ENCODE peak calls at places on chromosomes 4 and X, in four cellular contexts. V, J, A and K are unnamed samples.

GRCh38 chr4:110636231-110636676 is 13.4 kb upstream of the PITX2 start:
- DNase-seq in V (peak; percentile 17), A (no peak), J (peak; percentile 76), K (no peak)

GRCh38 chr4:69684821-69685220 is 31.8 kb upstream of the UGT2A1 start:
- DNase-seq in A (no peak), V (no peak), J (no peak), K (no peak)

GRCh38 chrX:147635186-147635585 is 276.5 kb upstream of the FMR1 start:
- DNase-seq in V (no peak), J (no peak), A (no peak), K (no peak)

GRCh38 chr4:146029939-146030710 is 91.5 kb upstream of the ZNF827 start:
- DNase-seq in V (no peak), A (no peak), J (peak; percentile 25), K (no peak)

GRCh38 chrX:15973941-15974340 is 119.3 kb upstream of the AP1S2 start:
- DNase-seq in J (no peak), A (no peak), V (no peak), K (no peak)

GRCh38 chrX:7943600-7944245 is 16.5 kb upstream of the PNPLA4 start:
- DNase-seq in A (no peak), J (no peak), V (no peak), K (no peak)

GRCh38 chrX:31269914-31270313 is 198.1 kb upstream of the FTHL17 start:
- DNase-seq in V (peak; percentile 20), J (no peak), A (no peak), K (no peak)

GRCh38 chr4:601612-602558 is 23.5 kb upstream of the PDE6B start:
- DNase-seq in A (no peak), J (no peak), V (no peak), K (no peak)

GRCh38 chr4:20248155-20248558 is 3.5 kb upstream of the SLIT2 start:
- DNase-seq in A (no peak), V (peak; percentile 62), J (peak; percentile 60), K (peak; percentile 27)

GRCh38 chr4:140233811-140234696 is 80.1 kb upstream of the MAML3 start:
- DNase-seq in A (no peak), J (no peak), V (peak; percentile 81), K (no peak)

GRCh38 chr4:90121961-90122748 is 5.0 kb upstream of the CCSER1 start:
- DNase-seq in J (no peak), A (no peak), V (no peak), K (no peak)

GRCh38 chrX:14865201-14865600 is 7.7 kb downstream of the FANCB start:
- DNase-seq in J (no peak), V (peak; percentile 7), A (no peak), K (no peak)

GRCh38 chr4:71538528-71538927 is 199.7 kb downstream of the SLC4A4 start:
- DNase-seq in J (no peak), V (peak; percentile 13), A (no peak), K (no peak)

GRCh38 chr4:6474705-6475457 is 2.5 kb upstream of the PPP2R2C start:
- DNase-seq in V (no peak), A (no peak), J (peak; percentile 49), K (no peak)

GRCh38 chr4:151218343-151218742 is 58.6 kb upstream of the PRSS48 start:
- DNase-seq in A (no peak), V (peak; percentile 66), J (peak; percentile 21), K (no peak)

GRCh38 chrX:123906557-123907316 is 46.9 kb downstream of the XIAP start:
- DNase-seq in J (no peak), A (no peak), V (peak; percentile 14), K (no peak)

GRCh38 chr4:122700178-122700725 is 32.3 kb upstream of the BBS12 start:
- DNase-seq in V (peak; percentile 31), J (peak; percentile 38), A (no peak), K (no peak)

GRCh38 chr4:30056016-30056415 is 664.2 kb upstream of the PCDH7 start:
- DNase-seq in V (no peak), J (peak; percentile 6), A (no peak), K (no peak)

GRCh38 chr4:176443117-176443516 is 123.4 kb downstream of the SPCS3 start:
- DNase-seq in A (no peak), J (no peak), V (peak; percentile 64), K (no peak)

GRCh38 chrX:38304010-38304409 is 23.3 kb downstream of the RPGR start:
- DNase-seq in J (peak; percentile 27), V (peak; percentile 29), A (no peak), K (no peak)

GRCh38 chr4:23438764-23439163 is 451.1 kb downstream of the PPARGC1A start:
- DNase-seq in V (no peak), J (no peak), A (no peak), K (no peak)

GRCh38 chrX:37796805-37797204 is 16.9 kb downstream of the CYBB start:
- DNase-seq in A (no peak), J (peak; percentile 32), V (no peak), K (no peak)

GRCh38 chrX:112840382-112841113 is at the start of gene AMOT:
- DNase-seq in J (peak; percentile 91), A (peak; percentile 58), V (peak; percentile 82), K (peak; percentile 72)

GRCh38 chrX:153408871-153409351 is 2.4 kb upstream of the ZFP92 start:
- DNase-seq in J (no peak), A (no peak), V (no peak), K (no peak)

GRCh38 chr4:177047070-177047850 is 254.5 kb upstream of the VEGFC start:
- DNase-seq in A (no peak), J (peak; percentile 66), V (peak; percentile 74), K (peak; percentile 65)

GRCh38 chr4:159267940-159268327 is 165.1 kb downstream of the RAPGEF2 start:
- DNase-seq in A (no peak), J (no peak), V (no peak), K (no peak)
- H2BK120ac ChIP-seq in A (no peak overlapping the region), J (no peak overlapping the region), V (no peak overlapping the region), K (no peak overlapping the region)

GRCh38 chrX:134949271-134949670 is 41.5 kb upstream of the SMIM10 start:
- DNase-seq in J (peak; percentile 32), A (no peak), V (peak; percentile 61), K (no peak)

DNA sequence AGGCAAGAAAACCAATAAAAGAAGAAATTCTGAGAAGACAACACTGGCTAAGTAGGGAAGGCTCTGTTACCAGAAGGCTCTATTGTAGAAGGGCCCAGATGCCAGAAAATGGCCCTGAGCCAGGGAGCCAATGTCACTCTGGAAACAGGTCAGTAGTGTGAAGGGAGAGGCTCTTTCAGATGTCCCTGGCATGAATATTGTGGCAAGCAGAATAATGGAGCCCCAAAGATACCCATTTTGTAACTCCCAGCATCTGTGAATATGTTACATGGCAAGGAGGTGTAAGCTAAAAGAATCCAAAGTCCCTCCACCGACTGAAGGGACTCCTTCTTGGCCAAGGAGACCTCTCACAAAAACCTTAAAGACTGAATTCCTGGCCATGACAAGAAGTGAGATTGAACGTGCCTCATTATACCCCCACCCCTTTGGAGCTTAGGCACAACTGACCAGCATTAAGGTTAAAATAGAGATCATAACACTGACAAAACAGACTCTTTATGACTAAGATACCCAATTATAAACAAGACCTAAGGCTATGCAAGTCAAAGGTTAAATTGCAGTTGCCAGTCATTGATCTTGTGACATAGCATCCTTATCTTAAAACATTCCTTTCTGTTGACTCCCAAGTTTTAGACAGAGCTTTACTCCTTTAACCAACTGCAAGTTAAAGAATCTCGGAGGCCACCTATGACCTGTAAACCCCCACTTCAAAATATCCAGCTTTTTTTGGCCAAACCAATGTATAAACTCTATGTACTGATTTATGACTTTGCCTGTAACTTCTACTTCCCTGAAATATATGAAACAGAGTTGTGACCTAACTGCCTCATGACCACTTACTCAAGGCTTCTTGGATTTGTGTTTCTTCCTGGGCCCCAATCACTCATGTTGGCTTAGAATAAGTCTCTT is 42.2 kb upstream of the SMIM10 start:
- DNase-seq in V (peak; percentile 86), A (no peak), J (peak; percentile 92), K (no peak)
- H3K18ac ChIP-seq in V (no peak overlapping the region), A (no peak overlapping the region), J (peak overlapping the region; percentile 53), K (no peak overlapping the region)

GRCh38 chr4:14260591-14260990 is 633.1 kb upstream of the BOD1L1 start:
- DNase-seq in J (no peak), V (no peak), A (no peak), K (no peak)
- H3K23ac ChIP-seq in J (no peak overlapping the region), V (no peak overlapping the region), A (no peak overlapping the region), K (no peak overlapping the region)

DNA sequence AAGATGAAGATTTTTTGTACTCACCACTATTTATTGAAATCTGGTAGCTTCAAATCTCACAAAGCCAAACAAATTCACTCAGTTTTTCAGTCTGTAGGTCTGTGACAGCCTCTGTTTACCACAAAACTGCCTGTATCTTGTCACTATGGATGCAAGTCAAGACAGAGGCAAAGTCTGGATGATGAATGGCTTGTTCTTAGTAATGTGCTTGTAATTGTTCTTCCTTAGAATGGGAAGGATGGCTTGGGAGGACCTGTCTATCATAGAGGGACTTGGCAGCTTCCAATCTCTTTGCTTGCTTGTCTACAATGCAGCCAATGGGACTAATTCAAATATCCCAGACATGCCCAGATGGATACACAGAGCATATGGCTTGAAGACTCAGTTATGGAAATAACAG is 141.2 kb upstream of the SCML1 start:
- DNase-seq in V (no peak), A (no peak), J (no peak), K (no peak)
- H2BK120ac ChIP-seq in V (no peak overlapping the region), A (no peak overlapping the region), J (no peak overlapping the region), K (no peak overlapping the region)

GRCh38 chrX:17425551-17425950 is 50.6 kb downstream of the NHS start:
- DNase-seq in J (peak; percentile 81), V (no peak), A (no peak), K (no peak)

GRCh38 chrX:17425151-17425550 is 50.2 kb downstream of the NHS start:
- DNase-seq in J (no peak), V (peak; percentile 13), A (no peak), K (no peak)
- H3K18ac ChIP-seq in J (no peak overlapping the region), V (no peak overlapping the region), A (no peak overlapping the region), K (no peak overlapping the region)

GRCh38 chrX:115332832-115333231 is 43.3 kb downstream of the LUZP4 start:
- DNase-seq in J (no peak), V (peak; percentile 33), A (no peak), K (no peak)

GRCh38 chrX:115333446-115333845 is 43.9 kb downstream of the LUZP4 start:
- DNase-seq in A (no peak), J (no peak), V (peak; percentile 65), K (no peak)

GRCh38 chrX:115330498-115331138 is 41.1 kb downstream of the LUZP4 start:
- DNase-seq in V (peak; percentile 67), A (no peak), J (peak; percentile 67), K (no peak)
- H3K23ac ChIP-seq in V (no peak overlapping the region), A (no peak overlapping the region), J (no peak overlapping the region), K (no peak overlapping the region)

GRCh38 chr4:168857009-168857408 is 153.0 kb downstream of the CBR4 start:
- DNase-seq in V (no peak), J (no peak), A (no peak), K (no peak)
- H2BK120ac ChIP-seq in V (no peak overlapping the region), J (no peak overlapping the region), A (no peak overlapping the region), K (no peak overlapping the region)